ENCODE peak calls at places on chromosomes 12 and 14, in eight cellular contexts. P, I, T, N, Q, Y, V and E are unnamed samples.

GRCh38 chr14:99125616-99126431 is 146.2 kb downstream of the BCL11B start:
- DNase-seq in P (peak; percentile 1), I (no peak), T (no peak), N (no peak), Q (no peak), Y (no peak), V (no peak), E (no peak)

GRCh38 chr12:109125791-109126190 is 9.4 kb downstream of the ACACB start:
- DNase-seq in P (no peak), I (no peak), T (no peak), N (no peak), Q (no peak), Y (no peak), V (no peak), E (no peak)

GRCh38 chr14:21039585-21040369 is 2.4 kb upstream of the RNASE7 start:
- DNase-seq in P (peak; percentile 40), I (peak; percentile 86), T (peak; percentile 86), N (peak; percentile 88), Q (no peak), Y (peak; percentile 67), V (peak; percentile 90), E (no peak)

GRCh38 chr12:9340422-9341259 is 132.4 kb upstream of the PZP start:
- DNase-seq in P (no peak), I (no peak), T (peak; percentile 46), N (peak; percentile 46), Q (no peak), Y (peak; percentile 72), V (no peak), E (no peak)

GRCh38 chr12:123069436-123070266 is 81.2 kb downstream of the PITPNM2 start:
- DNase-seq in P (no peak), I (no peak), T (no peak), N (no peak), Q (no peak), Y (no peak), V (no peak), E (no peak)

GRCh38 chr14:22168092-22168955 is 420.7 kb downstream of the DAD1 start:
- DNase-seq in P (no peak), I (peak; percentile 4), T (peak; percentile 8), N (peak; percentile 65), Q (no peak), Y (peak; percentile 41), V (peak; percentile 33), E (no peak)

GRCh38 chr12:118377891-118378470 is 1.6 kb downstream of the SUDS3 start:
- DNase-seq in P (peak; percentile 67), I (peak; percentile 63), T (peak; percentile 67), N (peak; percentile 66), Q (no peak), Y (peak; percentile 65), V (peak; percentile 48), E (peak; percentile 84)

GRCh38 chr14:68678471-68678870 is 114.4 kb downstream of the ZFP36L1 start:
- DNase-seq in P (no peak), I (no peak), T (no peak), N (no peak), Q (no peak), Y (no peak), V (no peak), E (no peak)

GRCh38 chr12:55716582-55717396 is 943 bp downstream of the BLOC1S1 start:
- DNase-seq in P (no peak), I (no peak), T (no peak), N (no peak), Q (no peak), Y (no peak), V (no peak), E (no peak)

GRCh38 chr14:66105819-66106218 is 380.4 kb upstream of the CCDC196 start:
- DNase-seq in P (no peak), I (peak; percentile 76), T (peak; percentile 58), N (peak; percentile 9), Q (no peak), Y (peak; percentile 37), V (no peak), E (no peak)

GRCh38 chr12:15788266-15789214 is 648 bp downstream of the EPS8 start:
- DNase-seq in P (peak; percentile 24), I (peak; percentile 66), T (peak; percentile 68), N (peak; percentile 78), Q (no peak), Y (peak; percentile 63), V (peak; percentile 70), E (peak; percentile 12)

GRCh38 chr12:58695263-58695662 is 225.0 kb downstream of the LRIG3 start:
- DNase-seq in P (no peak), I (no peak), T (no peak), N (peak; percentile 16), Q (no peak), Y (no peak), V (no peak), E (no peak)

GRCh38 chr14:59022144-59022543 is 166.3 kb upstream of the DAAM1 start:
- DNase-seq in P (peak; percentile 25), I (no peak), T (no peak), N (no peak), Q (no peak), Y (no peak), V (peak; percentile 28), E (no peak)

GRCh38 chr12:131129839-131130238 is 176.1 kb downstream of the ADGRD1 start:
- DNase-seq in P (no peak), I (no peak), T (no peak), N (no peak), Q (no peak), Y (no peak), V (no peak), E (no peak)

GRCh38 chr12:46523863-46524770 is 151.5 kb upstream of the SLC38A2 start:
- DNase-seq in P (no peak), I (peak; percentile 87), T (peak; percentile 74), N (peak; percentile 84), Q (no peak), Y (peak; percentile 93), V (no peak), E (no peak)

GRCh38 chr14:82811246-82811645 is 1277.6 kb upstream of the SEL1L start:
- DNase-seq in P (no peak), I (no peak), T (no peak), N (no peak), Q (no peak), Y (no peak), V (no peak), E (no peak)

GRCh38 chr14:104639889-104640548 is 35.4 kb upstream of the TMEM179 start:
- DNase-seq in P (peak; percentile 86), I (peak; percentile 58), T (peak; percentile 65), N (peak; percentile 69), Q (no peak), Y (peak; percentile 32), V (peak; percentile 89), E (peak; percentile 80)

GRCh38 chr14:52918486-52918885 is 32.4 kb downstream of the FERMT2 start:
- DNase-seq in P (no peak), I (peak; percentile 85), T (peak; percentile 57), N (peak; percentile 80), Q (no peak), Y (peak; percentile 63), V (no peak), E (no peak)

GRCh38 chr14:72597834-72598233 is 296.1 kb downstream of the DPF3 start:
- DNase-seq in P (no peak), I (no peak), T (no peak), N (no peak), Q (no peak), Y (no peak), V (no peak), E (no peak)

GRCh38 chr14:38127784-38128183 is 79.9 kb upstream of the SSTR1 start:
- DNase-seq in P (no peak), I (peak; percentile 22), T (peak; percentile 13), N (peak; percentile 21), Q (no peak), Y (no peak), V (no peak), E (no peak)

GRCh38 chr12:115648463-115648862 is 629.0 kb downstream of the MED13L start:
- DNase-seq in P (no peak), I (no peak), T (no peak), N (no peak), Q (no peak), Y (no peak), V (no peak), E (no peak)

DNA sequence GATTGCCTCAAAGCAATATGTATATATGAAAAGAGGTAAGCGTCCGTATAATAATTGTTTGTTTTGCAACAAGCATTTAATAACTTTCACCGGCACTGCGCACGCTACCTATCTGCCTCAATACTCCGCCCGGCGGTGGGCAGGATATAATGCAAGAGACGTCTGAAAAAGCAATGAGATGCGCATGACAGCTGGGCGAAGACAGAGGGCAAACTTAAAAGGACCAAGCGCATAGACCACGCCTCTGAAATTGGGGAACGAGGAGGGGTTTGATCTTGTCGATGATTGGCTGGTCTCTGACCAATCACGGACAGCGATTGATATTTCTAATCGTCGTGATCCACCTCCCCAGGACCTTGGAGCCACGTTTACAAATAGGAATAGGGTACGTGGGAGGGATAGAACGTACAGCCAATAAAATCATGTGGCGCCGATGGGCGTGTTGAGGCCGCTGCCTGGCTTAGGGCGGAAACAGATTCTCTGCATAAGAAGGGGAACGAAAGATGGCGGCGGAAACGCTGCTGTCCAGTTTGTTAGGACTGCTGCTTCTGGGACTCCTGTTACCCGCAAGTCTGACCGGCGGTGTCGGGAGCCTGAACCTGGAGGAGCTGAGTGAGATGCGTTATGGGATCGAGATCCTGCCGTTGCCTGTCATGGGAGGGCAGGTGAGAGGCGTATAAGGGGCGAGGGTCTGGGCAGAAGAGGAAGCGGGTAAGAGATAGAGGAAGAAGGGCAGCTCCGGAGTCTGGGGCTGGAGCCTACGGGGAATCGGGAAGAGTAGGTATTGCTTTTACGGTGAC is at the start of gene OS9:
- DNase-seq in P (peak; percentile 80), I (peak; percentile 100), T (peak; percentile 100), N (peak; percentile 100), Q (peak; percentile 92), Y (peak; percentile 100), V (peak; percentile 100), E (peak; percentile 86)
- TF ChIP-seq CTCF in P (peak; percentile 73), I (peak; percentile 73), T (peak; percentile 75), N (peak; percentile 87), Q (peak; percentile 71), Y (peak; percentile 81), V (peak; percentile 73), E (peak; percentile 73)

DNA sequence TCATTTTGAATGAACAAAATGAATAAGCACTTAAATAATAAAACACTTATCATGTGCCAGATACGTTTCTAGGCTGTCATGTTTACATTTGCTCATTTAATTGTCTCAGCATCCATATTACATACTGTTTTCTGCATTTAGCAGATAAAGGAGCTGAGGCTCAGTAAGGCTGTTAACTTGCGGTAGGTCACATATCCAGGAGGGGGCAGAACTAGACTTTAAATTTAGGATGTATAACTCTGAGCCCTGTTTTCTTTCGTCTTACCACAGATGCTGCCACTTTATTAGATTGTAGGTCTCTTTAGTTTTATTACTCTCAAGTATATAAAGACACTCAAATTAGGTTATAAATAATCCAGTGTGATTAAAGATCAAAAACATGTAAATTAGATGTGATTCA is 17.7 kb downstream of the IRAK4 start:
- DNase-seq in P (no peak), I (peak; percentile 36), T (peak; percentile 47), N (peak; percentile 58), Q (no peak), Y (peak; percentile 32), V (peak; percentile 71), E (no peak)
- TF ChIP-seq CTCF in P (peak; percentile 40), I (peak; percentile 43), T (peak; percentile 35), N (peak; percentile 55), Q (no peak), Y (peak; percentile 42), V (peak; percentile 69), E (peak; percentile 68)

GRCh38 chr14:93655078-93655750 is 133.1 kb downstream of the PRIMA1 start:
- DNase-seq in P (peak; percentile 52), I (peak; percentile 58), T (peak; percentile 65), N (peak; percentile 63), Q (no peak), Y (peak; percentile 33), V (peak; percentile 97), E (peak; percentile 44)
- TF ChIP-seq CTCF in P (peak; percentile 72), I (peak; percentile 49), T (peak; percentile 48), N (peak; percentile 58), Q (peak; percentile 18), Y (no peak), V (peak; percentile 82), E (peak; percentile 80)

GRCh38 chr12:22190-22529 is 44.4 kb upstream of the IQSEC3 start:
- DNase-seq in P (no peak), I (no peak), T (no peak), N (no peak), Q (no peak), Y (no peak), V (no peak), E (no peak)
- TF ChIP-seq CTCF in P (no peak), I (no peak), T (no peak), N (peak; percentile 17), Q (no peak), Y (no peak), V (no peak), E (no peak)